ENCODE peak calls at places on chromosomes 3 and 15, in eight cellular contexts. Q is HFFc6; S is AG09309; D is psoas muscle; W is activated CD8-positive, alpha-beta T cell treated with anti-CD3 and anti-CD28 coated beads for 36 hours; Z is MM.1S; O is suprapubic skin; X is endothelial cell of umbilical vein. G is an unnamed sample.

GRCh38 chr15:36106640-36107335 is 472.6 kb upstream of the CDIN1 start:
- DNase-seq in O (no peak), X (no peak), Q (no peak), W (no peak), D (no peak), Z (no peak), S (no peak), G (no peak)

GRCh38 chr3:195462308-195462610 is 19.4 kb upstream of the ACAP2 start:
- DNase-seq in X (no peak), D (no peak), O (no peak), S (no peak), W (no peak), Z (no peak), Q (no peak), G (no peak)

GRCh38 chr15:95912280-95912625 is 418.2 kb upstream of the NR2F2 start:
- DNase-seq in W (no peak), X (no peak), Z (no peak), D (no peak), S (no peak), O (no peak), Q (no peak), G (no peak)

GRCh38 chr3:156604064-156604641 is 49.2 kb upstream of the SSR3 start:
- DNase-seq in W (no peak), X (no peak), Z (no peak), Q (no peak), D (no peak), S (no peak), O (no peak), G (no peak)

GRCh38 chr3:196620228-196620627 is 19.3 kb upstream of the NRROS start:
- DNase-seq in X (no peak), Z (no peak), W (peak), S (no peak), O (no peak), D (peak), Q (no peak), G (no peak)

GRCh38 chr3:113966172-113966571 is 18.4 kb downstream of the ZDHHC23 start:
- DNase-seq in Z (no peak), S (no peak), X (no peak), W (no peak), D (no peak), O (no peak), Q (no peak), G (no peak)

GRCh38 chr3:42505203-42505848 is 2.9 kb downstream of the VIPR1 start:
- DNase-seq in Z (no peak), W (no peak), Q (no peak), S (no peak), D (no peak), O (peak), X (no peak), G (peak)

GRCh38 chr15:69414702-69415161 is 583 bp downstream of the KIF23 start:
- DNase-seq in X (peak), Z (peak), D (no peak), W (peak), S (peak), O (no peak), Q (peak), G (no peak)

GRCh38 chr3:20054549-20054987 is 14.3 kb downstream of the KAT2B start:
- DNase-seq in S (peak), Z (peak), D (peak), W (peak), O (no peak), X (peak), Q (peak), G (no peak)

GRCh38 chr3:141057951-141058800 is 7.0 kb downstream of the SPSB4 start:
- DNase-seq in D (no peak), Q (no peak), Z (no peak), S (no peak), X (no peak), W (no peak), O (peak), G (peak)

GRCh38 chr3:174821477-174821876 is 37.7 kb upstream of the NAALADL2 start:
- DNase-seq in Z (no peak), X (peak), D (no peak), O (no peak), S (no peak), W (no peak), Q (no peak), G (no peak)

GRCh38 chr3:17632401-17633100 is 109.9 kb downstream of the TBC1D5 start:
- DNase-seq in W (peak), Z (peak), X (peak), Q (peak), O (no peak), S (no peak), D (peak), G (no peak)

GRCh38 chr3:52317601-52318000 is 1.5 kb downstream of the DNAH1 start:
- DNase-seq in D (peak), X (peak), S (no peak), W (peak), Z (peak), O (no peak), Q (no peak), G (no peak)

GRCh38 chr3:119555929-119556328 is 3.5 kb downstream of the CD80 start:
- DNase-seq in S (no peak), Q (no peak), W (no peak), X (no peak), D (no peak), Z (no peak), O (no peak), G (no peak)

GRCh38 chr3:124078978-124079911 is 87.3 kb upstream of the ROPN1 start:
- DNase-seq in S (no peak), W (peak), Z (peak), D (no peak), O (no peak), Q (peak), X (peak), G (no peak)
- TF ChIP-seq CTCF in S (peak), W (peak), Z (peak), D (peak), O (no peak), Q (peak), X (peak), G (peak)

DNA sequence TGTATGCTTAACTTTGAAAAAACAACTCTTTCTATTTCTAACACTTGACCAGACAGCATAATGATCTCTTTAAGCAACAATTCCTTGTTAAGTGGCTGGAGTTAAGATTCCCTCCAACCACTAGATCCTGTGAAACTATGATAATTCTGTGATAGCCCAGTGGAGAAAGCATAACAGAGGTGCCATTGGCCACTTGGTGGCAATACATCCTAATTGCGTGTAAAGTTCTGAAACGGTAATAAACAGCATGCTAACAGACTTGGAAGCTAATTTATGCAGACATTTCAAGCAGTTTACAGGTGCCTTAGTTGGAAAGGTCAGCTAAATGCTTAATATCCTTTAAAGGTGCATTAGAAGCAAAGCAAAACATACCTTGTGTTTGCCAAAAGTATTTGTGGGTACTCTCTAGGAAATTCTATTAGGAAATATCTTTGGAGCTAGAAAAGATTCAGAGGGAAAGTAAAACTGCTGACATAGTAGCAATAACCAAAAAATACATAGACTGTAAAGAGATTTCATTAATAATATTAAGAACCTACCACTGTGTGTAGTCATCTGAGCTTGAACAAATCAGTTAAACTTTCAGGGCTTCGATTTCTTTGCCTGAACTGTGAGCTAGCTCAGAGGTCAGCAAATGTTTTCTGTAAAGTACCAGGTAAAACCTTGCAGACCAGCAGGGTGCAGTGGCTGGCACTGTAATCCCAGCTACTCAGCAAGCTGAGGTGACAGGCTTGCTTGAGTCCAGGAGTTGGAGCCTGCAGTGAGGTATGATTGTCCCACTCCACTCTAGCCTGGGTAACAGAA is 19.0 kb upstream of the CSTA start:
- DNase-seq in S (no peak), D (no peak), Z (no peak), W (peak), Q (no peak), O (no peak), X (no peak), G (no peak)
- TF ChIP-seq CTCF in S (no peak), D (no peak), Z (peak), W (no peak), Q (peak), O (no peak), X (no peak), G (no peak)

GRCh38 chr3:12709334-12709733 is 45.4 kb upstream of the RAF1 start:
- DNase-seq in X (no peak), O (no peak), Z (no peak), S (no peak), W (no peak), D (no peak), Q (no peak), G (no peak)

GRCh38 chr3:12705981-12706380 is 42.1 kb upstream of the RAF1 start:
- DNase-seq in Z (no peak), X (no peak), Q (peak), W (no peak), D (no peak), O (no peak), S (peak), G (no peak)

GRCh38 chr3:12706504-12707253 is 42.8 kb upstream of the RAF1 start:
- DNase-seq in Q (peak), W (peak), X (peak), S (no peak), D (peak), Z (peak), O (no peak), G (peak)

GRCh38 chr3:12708584-12709192 is 44.8 kb upstream of the RAF1 start:
- DNase-seq in W (no peak), X (no peak), D (peak), O (no peak), S (peak), Q (peak), Z (no peak), G (no peak)

GRCh38 chr3:12707425-12707824 is 43.5 kb upstream of the RAF1 start:
- DNase-seq in W (no peak), S (no peak), X (no peak), O (no peak), D (peak), Z (no peak), Q (no peak), G (no peak)
- TF ChIP-seq CTCF in W (no peak), S (no peak), X (no peak), O (no peak), D (no peak), Z (no peak), Q (no peak), G (no peak)

GRCh38 chr3:107621465-107621864 is 98.7 kb downstream of the BBX start:
- DNase-seq in D (no peak), X (no peak), Q (no peak), O (no peak), S (no peak), W (no peak), Z (no peak), G (no peak)

GRCh38 chr3:107619549-107619948 is 96.8 kb downstream of the BBX start:
- DNase-seq in S (no peak), X (no peak), O (no peak), Q (no peak), D (no peak), Z (no peak), W (no peak), G (no peak)

DNA sequence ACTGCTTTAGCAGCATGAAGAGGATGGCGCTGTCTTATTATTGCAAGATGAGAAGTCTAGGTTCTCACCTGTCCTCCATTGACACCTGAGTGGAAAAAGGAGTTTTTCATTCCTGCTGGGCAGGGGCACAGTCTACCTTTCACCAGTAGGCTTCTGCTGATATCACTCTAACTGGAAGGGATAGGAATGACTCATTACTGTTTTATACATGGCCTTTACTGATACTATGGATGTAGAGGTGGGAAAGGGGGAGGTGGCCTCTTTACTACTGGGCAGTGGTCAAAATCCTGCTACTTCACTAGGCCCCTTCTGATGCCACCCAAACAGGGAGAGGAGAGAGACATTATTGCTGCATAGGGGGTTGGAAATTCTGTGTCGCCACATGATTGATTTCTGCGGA is 97.8 kb downstream of the BBX start:
- DNase-seq in D (no peak), W (no peak), S (no peak), O (no peak), Z (no peak), X (no peak), Q (no peak), G (no peak)
- TF ChIP-seq CTCF in D (no peak), W (no peak), S (no peak), O (no peak), Z (no peak), X (no peak), Q (no peak), G (no peak)

G was measured in type B pancreatic cell.